ENCODE peak calls at places on chromosomes 5 and 9, in eight cellular contexts. D is psoas muscle; M is endothelial cell of umbilical vein; T is HFFc6; P is stimulated activated naive CD4-positive, alpha-beta T cell; B is MV-4-11; J is IMR-90; K is activated CD4-positive, alpha-beta T cell treated with anti-CD3 and anti-CD28 coated beads, Interleukin-2, amount 50 U/mL, for 1 hour. Z is an unnamed sample.

GRCh38 chr5:107011530-107012115 is 659.1 kb downstream of the EFNA5 start:
- DNase-seq in K (no peak), D (peak), T (no peak), P (no peak), M (no peak), J (no peak), B (no peak), Z (no peak)

GRCh38 chr9:127844821-127845359 is 9.6 kb downstream of the ENG start:
- DNase-seq in T (no peak), J (no peak), B (no peak), D (peak), K (no peak), M (peak), P (no peak), Z (no peak)

GRCh38 chr5:147661576-147661975 is 121.0 kb downstream of the JAKMIP2 start:
- DNase-seq in D (no peak), T (no peak), K (no peak), P (no peak), M (no peak), J (no peak), B (no peak), Z (no peak)

GRCh38 chr5:94113-94892 is 2.3 kb downstream of the PLEKHG4B start:
- DNase-seq in P (no peak), D (no peak), T (no peak), M (no peak), K (no peak), J (no peak), B (no peak), Z (no peak)

GRCh38 chr5:79890119-79890870 is 100.8 kb downstream of the MTX3 start:
- DNase-seq in D (no peak), M (no peak), K (no peak), J (no peak), B (no peak), T (no peak), P (no peak), Z (no peak)

GRCh38 chr9:20591223-20591622 is 31.1 kb downstream of the MLLT3 start:
- DNase-seq in P (no peak), D (no peak), M (no peak), B (no peak), J (peak), K (no peak), T (no peak), Z (no peak)

GRCh38 chr9:70884276-70884675 is 237.1 kb downstream of the TRPM3 start:
- DNase-seq in J (no peak), T (no peak), B (no peak), D (no peak), K (no peak), P (no peak), M (no peak), Z (no peak)

GRCh38 chr5:140822281-140822629 is 842 bp downstream of the PCDHA5 start:
- DNase-seq in M (no peak), B (no peak), P (no peak), K (no peak), D (no peak), J (no peak), T (no peak), Z (no peak)

GRCh38 chr9:126056312-126057021 is 270.2 kb upstream of the MVB12B start:
- DNase-seq in K (no peak), T (no peak), J (no peak), P (no peak), M (no peak), B (no peak), D (no peak), Z (no peak)

GRCh38 chr9:14793389-14793788 is 70.9 kb upstream of the CER1 start:
- DNase-seq in M (no peak), B (no peak), K (no peak), T (no peak), P (no peak), J (no peak), D (no peak), Z (no peak)

GRCh38 chr5:96852769-96853168 is 23.5 kb upstream of the ERAP2 start:
- DNase-seq in B (no peak), T (peak), J (peak), M (no peak), K (no peak), P (no peak), D (no peak), Z (no peak)

GRCh38 chr5:160923927-160924705 is 72.1 kb upstream of the ATP10B start:
- DNase-seq in T (no peak), J (no peak), B (no peak), P (no peak), D (no peak), M (no peak), K (no peak), Z (no peak)